ENCODE peak calls at places on chromosomes 1 and 21, in six cellular contexts. One of them, this sample, is unnamed.

GRCh38 chr1:210292276-210292851 is 36.3 kb upstream of the HHAT start:
- DNase-seq in dorsolateral prefrontal cortex: no peak
- DNase-seq in CD8-positive, alpha-beta T cell: no peak
- DNase-seq in lower lobe of right lung: peak; percentile 87
- DNase-seq in OCI-LY7: no peak
- DNase-seq in astrocyte: peak; percentile 19
- DNase-seq in this sample: no peak

GRCh38 chr1:35519432-35519831 is 37.8 kb downstream of the KIAA0319L start:
- DNase-seq in dorsolateral prefrontal cortex: no peak
- DNase-seq in CD8-positive, alpha-beta T cell: no peak
- DNase-seq in lower lobe of right lung: no peak
- DNase-seq in OCI-LY7: no peak
- DNase-seq in astrocyte: no peak
- DNase-seq in this sample: no peak

GRCh38 chr1:236992449-236992848 is 11.8 kb downstream of the MT1HL1 start:
- DNase-seq in dorsolateral prefrontal cortex: no peak
- DNase-seq in CD8-positive, alpha-beta T cell: no peak
- DNase-seq in lower lobe of right lung: no peak
- DNase-seq in OCI-LY7: no peak
- DNase-seq in astrocyte: no peak
- DNase-seq in this sample: no peak

GRCh38 chr1:221680085-221680484 is 61.8 kb downstream of the DUSP10 start:
- DNase-seq in dorsolateral prefrontal cortex: no peak
- DNase-seq in CD8-positive, alpha-beta T cell: no peak
- DNase-seq in lower lobe of right lung: no peak
- DNase-seq in OCI-LY7: no peak
- DNase-seq in astrocyte: no peak
- DNase-seq in this sample: no peak

GRCh38 chr1:157087030-157087429 is 12.6 kb downstream of the ETV3L start:
- DNase-seq in dorsolateral prefrontal cortex: no peak
- DNase-seq in CD8-positive, alpha-beta T cell: no peak
- DNase-seq in lower lobe of right lung: no peak
- DNase-seq in OCI-LY7: no peak
- DNase-seq in astrocyte: no peak
- DNase-seq in this sample: no peak

GRCh38 chr21:39633770-39634181 is 21.0 kb downstream of the B3GALT5 start:
- DNase-seq in dorsolateral prefrontal cortex: no peak
- DNase-seq in CD8-positive, alpha-beta T cell: no peak
- DNase-seq in lower lobe of right lung: no peak
- DNase-seq in OCI-LY7: no peak
- DNase-seq in astrocyte: peak; percentile 98
- DNase-seq in this sample: no peak

GRCh38 chr1:3012511-3013291 is 8.6 kb upstream of the ACTRT2 start:
- DNase-seq in dorsolateral prefrontal cortex: peak; percentile 67
- DNase-seq in CD8-positive, alpha-beta T cell: peak; percentile 14
- DNase-seq in lower lobe of right lung: peak; percentile 68
- DNase-seq in OCI-LY7: peak; percentile 25
- DNase-seq in astrocyte: no peak
- DNase-seq in this sample: no peak

GRCh38 chr1:230548357-230548756 is 93.9 kb upstream of the COG2 start:
- DNase-seq in dorsolateral prefrontal cortex: no peak
- DNase-seq in CD8-positive, alpha-beta T cell: no peak
- DNase-seq in lower lobe of right lung: no peak
- DNase-seq in OCI-LY7: no peak
- DNase-seq in astrocyte: no peak
- DNase-seq in this sample: no peak

GRCh38 chr1:54528613-54529012 is 19.4 kb upstream of the ACOT11 start:
- DNase-seq in dorsolateral prefrontal cortex: no peak
- DNase-seq in CD8-positive, alpha-beta T cell: no peak
- DNase-seq in lower lobe of right lung: no peak
- DNase-seq in OCI-LY7: no peak
- DNase-seq in astrocyte: no peak
- DNase-seq in this sample: no peak

GRCh38 chr1:116486424-116486823 is 84.4 kb downstream of the CD58 start:
- DNase-seq in dorsolateral prefrontal cortex: no peak
- DNase-seq in CD8-positive, alpha-beta T cell: no peak
- DNase-seq in lower lobe of right lung: no peak
- DNase-seq in OCI-LY7: no peak
- DNase-seq in astrocyte: peak; percentile 79
- DNase-seq in this sample: no peak

GRCh38 chr1:224182057-224182865 is 779 bp upstream of the DEGS1 start:
- DNase-seq in dorsolateral prefrontal cortex: no peak
- DNase-seq in CD8-positive, alpha-beta T cell: peak; percentile 15
- DNase-seq in lower lobe of right lung: no peak
- DNase-seq in OCI-LY7: peak; percentile 82
- DNase-seq in astrocyte: no peak
- DNase-seq in this sample: peak; percentile 81

GRCh38 chr1:4268890-4269286 is 368.8 kb upstream of the C1orf174 start:
- DNase-seq in dorsolateral prefrontal cortex: no peak
- DNase-seq in CD8-positive, alpha-beta T cell: no peak
- DNase-seq in lower lobe of right lung: no peak
- DNase-seq in OCI-LY7: no peak
- DNase-seq in astrocyte: no peak
- DNase-seq in this sample: no peak

GRCh38 chr21:32448803-32449594 is 36.5 kb downstream of the EVA1C start:
- DNase-seq in dorsolateral prefrontal cortex: no peak
- DNase-seq in CD8-positive, alpha-beta T cell: no peak
- DNase-seq in lower lobe of right lung: no peak
- DNase-seq in OCI-LY7: no peak
- DNase-seq in astrocyte: peak; percentile 80
- DNase-seq in this sample: no peak

GRCh38 chr1:14479865-14480264 is 118.6 kb upstream of the KAZN start:
- DNase-seq in dorsolateral prefrontal cortex: no peak
- DNase-seq in CD8-positive, alpha-beta T cell: no peak
- DNase-seq in lower lobe of right lung: no peak
- DNase-seq in OCI-LY7: no peak
- DNase-seq in astrocyte: peak; percentile 27
- DNase-seq in this sample: no peak

GRCh38 chr1:114081145-114082046 is 72.3 kb downstream of the SYT6 start:
- DNase-seq in dorsolateral prefrontal cortex: no peak
- DNase-seq in CD8-positive, alpha-beta T cell: no peak
- DNase-seq in lower lobe of right lung: no peak
- DNase-seq in OCI-LY7: no peak
- DNase-seq in astrocyte: no peak
- DNase-seq in this sample: no peak

GRCh38 chr1:51506537-51506936 is 12.5 kb downstream of the EPS15 start:
- DNase-seq in dorsolateral prefrontal cortex: no peak
- DNase-seq in CD8-positive, alpha-beta T cell: no peak
- DNase-seq in lower lobe of right lung: no peak
- DNase-seq in OCI-LY7: peak; percentile 32
- DNase-seq in astrocyte: peak; percentile 90
- DNase-seq in this sample: peak; percentile 74

GRCh38 chr1:233689748-233690254 is 75.9 kb downstream of the KCNK1 start:
- DNase-seq in dorsolateral prefrontal cortex: no peak
- DNase-seq in CD8-positive, alpha-beta T cell: no peak
- DNase-seq in lower lobe of right lung: no peak
- DNase-seq in OCI-LY7: no peak
- DNase-seq in astrocyte: no peak
- DNase-seq in this sample: no peak

GRCh38 chr1:202684716-202685115 is 25.5 kb downstream of the SYT2 start:
- DNase-seq in dorsolateral prefrontal cortex: no peak
- DNase-seq in CD8-positive, alpha-beta T cell: no peak
- DNase-seq in lower lobe of right lung: no peak
- DNase-seq in OCI-LY7: no peak
- DNase-seq in astrocyte: no peak
- DNase-seq in this sample: no peak

GRCh38 chr1:231642600-231643332 is 16.2 kb downstream of the DISC1 start:
- DNase-seq in dorsolateral prefrontal cortex: no peak
- DNase-seq in CD8-positive, alpha-beta T cell: no peak
- DNase-seq in lower lobe of right lung: no peak
- DNase-seq in OCI-LY7: no peak
- DNase-seq in astrocyte: no peak
- DNase-seq in this sample: no peak

GRCh38 chr1:199857103-199857502 is 170.4 kb upstream of the NR5A2 start:
- DNase-seq in dorsolateral prefrontal cortex: no peak
- DNase-seq in CD8-positive, alpha-beta T cell: no peak
- DNase-seq in lower lobe of right lung: no peak
- DNase-seq in OCI-LY7: no peak
- DNase-seq in astrocyte: peak; percentile 7
- DNase-seq in this sample: no peak

GRCh38 chr1:157771666-157772425 is 5.1 kb downstream of the FCRL2 start:
- DNase-seq in dorsolateral prefrontal cortex: no peak
- DNase-seq in CD8-positive, alpha-beta T cell: no peak
- DNase-seq in lower lobe of right lung: no peak
- DNase-seq in OCI-LY7: no peak
- DNase-seq in astrocyte: no peak
- DNase-seq in this sample: no peak

GRCh38 chr1:228438266-228438665 is 21.6 kb upstream of the TRIM17 start:
- DNase-seq in dorsolateral prefrontal cortex: no peak
- DNase-seq in CD8-positive, alpha-beta T cell: no peak
- DNase-seq in lower lobe of right lung: no peak
- DNase-seq in OCI-LY7: no peak
- DNase-seq in astrocyte: no peak
- DNase-seq in this sample: no peak

GRCh38 chr1:199490804-199491527 is 536.5 kb upstream of the NR5A2 start:
- DNase-seq in dorsolateral prefrontal cortex: no peak
- DNase-seq in CD8-positive, alpha-beta T cell: no peak
- DNase-seq in lower lobe of right lung: no peak
- DNase-seq in OCI-LY7: no peak
- DNase-seq in astrocyte: peak; percentile 88
- DNase-seq in this sample: no peak

DNA sequence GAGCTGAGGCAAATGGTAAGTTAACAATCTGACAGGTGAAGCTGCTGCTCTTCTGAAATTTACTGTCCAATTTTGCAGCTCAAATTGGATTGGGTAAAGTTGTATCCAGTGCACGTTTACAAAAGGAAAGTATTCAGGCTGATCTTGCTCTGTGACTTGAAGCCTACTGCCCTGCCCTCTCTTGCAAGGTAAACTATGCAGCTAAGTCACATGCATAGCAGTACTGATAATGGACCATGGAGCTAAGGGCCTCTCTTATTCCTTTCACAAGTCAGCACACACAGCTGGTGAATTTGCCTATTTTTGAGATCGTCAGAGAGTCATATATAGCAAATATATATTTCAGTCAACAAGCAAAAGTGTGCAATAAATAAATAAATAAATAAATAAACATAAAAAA is 23.2 kb downstream of the XCL1 start:
- DNase-seq in dorsolateral prefrontal cortex: no peak
- DNase-seq in CD8-positive, alpha-beta T cell: no peak
- DNase-seq in lower lobe of right lung: no peak
- DNase-seq in OCI-LY7: no peak
- DNase-seq in astrocyte: no peak
- DNase-seq in this sample: no peak
- TF ChIP-seq CTCF in dorsolateral prefrontal cortex: no peak
- TF ChIP-seq CTCF in CD8-positive, alpha-beta T cell: no peak
- TF ChIP-seq CTCF in lower lobe of right lung: no peak
- TF ChIP-seq CTCF in OCI-LY7: no peak
- TF ChIP-seq CTCF in astrocyte: no peak
- TF ChIP-seq CTCF in this sample: no peak

GRCh38 chr1:218521414-218522169 is 176.5 kb downstream of the TGFB2 start:
- DNase-seq in dorsolateral prefrontal cortex: no peak
- DNase-seq in CD8-positive, alpha-beta T cell: no peak
- DNase-seq in lower lobe of right lung: peak; percentile 47
- DNase-seq in OCI-LY7: peak; percentile 13
- DNase-seq in astrocyte: no peak
- DNase-seq in this sample: peak; percentile 4

GRCh38 chr1:218514694-218515093 is 169.6 kb downstream of the TGFB2 start:
- DNase-seq in dorsolateral prefrontal cortex: no peak
- DNase-seq in CD8-positive, alpha-beta T cell: no peak
- DNase-seq in lower lobe of right lung: no peak
- DNase-seq in OCI-LY7: no peak
- DNase-seq in astrocyte: no peak
- DNase-seq in this sample: no peak

GRCh38 chr1:218516526-218516925 is 171.4 kb downstream of the TGFB2 start:
- DNase-seq in dorsolateral prefrontal cortex: no peak
- DNase-seq in CD8-positive, alpha-beta T cell: no peak
- DNase-seq in lower lobe of right lung: no peak
- DNase-seq in OCI-LY7: no peak
- DNase-seq in astrocyte: no peak
- DNase-seq in this sample: no peak

GRCh38 chr1:218517507-218517906 is 172.4 kb downstream of the TGFB2 start:
- DNase-seq in dorsolateral prefrontal cortex: no peak
- DNase-seq in CD8-positive, alpha-beta T cell: no peak
- DNase-seq in lower lobe of right lung: no peak
- DNase-seq in OCI-LY7: no peak
- DNase-seq in astrocyte: no peak
- DNase-seq in this sample: no peak

DNA sequence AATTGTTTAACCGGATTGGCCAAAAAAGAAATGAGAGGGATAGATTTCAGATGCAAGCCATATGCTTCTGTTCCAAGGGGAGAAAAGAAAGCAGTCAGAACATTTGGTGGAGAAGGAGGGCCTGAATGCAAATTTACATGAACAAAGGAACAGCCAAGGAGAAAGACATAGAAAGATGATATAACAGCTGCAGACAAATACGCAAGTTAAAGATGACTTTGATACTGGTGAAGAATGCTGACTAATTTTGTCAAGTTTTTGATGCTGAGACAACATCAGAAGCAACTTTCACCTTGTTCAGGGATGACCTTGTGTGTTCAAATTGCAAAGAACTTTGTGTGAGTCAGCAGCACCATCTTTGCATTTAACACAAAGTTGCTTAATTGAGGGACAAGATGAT is 173.2 kb downstream of the TGFB2 start:
- DNase-seq in dorsolateral prefrontal cortex: no peak
- DNase-seq in CD8-positive, alpha-beta T cell: no peak
- DNase-seq in lower lobe of right lung: no peak
- DNase-seq in OCI-LY7: no peak
- DNase-seq in astrocyte: no peak
- DNase-seq in this sample: no peak
- H3K4me3 ChIP-seq in dorsolateral prefrontal cortex: no peak overlapping the region
- H3K4me3 ChIP-seq in CD8-positive, alpha-beta T cell: no peak overlapping the region
- H3K4me3 ChIP-seq in lower lobe of right lung: no peak overlapping the region
- H3K4me3 ChIP-seq in OCI-LY7: no peak overlapping the region
- H3K4me3 ChIP-seq in astrocyte: no peak overlapping the region
- H3K4me3 ChIP-seq in this sample: no peak overlapping the region

GRCh38 chr1:66364578-66365391 is 169.2 kb upstream of the SGIP1 start:
- DNase-seq in dorsolateral prefrontal cortex: no peak
- DNase-seq in CD8-positive, alpha-beta T cell: no peak
- DNase-seq in lower lobe of right lung: no peak
- DNase-seq in OCI-LY7: no peak
- DNase-seq in astrocyte: peak; percentile 63
- DNase-seq in this sample: no peak

GRCh38 chr1:66356605-66357004 is 177.3 kb upstream of the SGIP1 start:
- DNase-seq in dorsolateral prefrontal cortex: no peak
- DNase-seq in CD8-positive, alpha-beta T cell: no peak
- DNase-seq in lower lobe of right lung: no peak
- DNase-seq in OCI-LY7: no peak
- DNase-seq in astrocyte: no peak
- DNase-seq in this sample: no peak

GRCh38 chr1:66359815-66360214 is 174.1 kb upstream of the SGIP1 start:
- DNase-seq in dorsolateral prefrontal cortex: no peak
- DNase-seq in CD8-positive, alpha-beta T cell: no peak
- DNase-seq in lower lobe of right lung: no peak
- DNase-seq in OCI-LY7: no peak
- DNase-seq in astrocyte: no peak
- DNase-seq in this sample: no peak

GRCh38 chr1:66357478-66358197 is 176.3 kb upstream of the SGIP1 start:
- DNase-seq in dorsolateral prefrontal cortex: no peak
- DNase-seq in CD8-positive, alpha-beta T cell: no peak
- DNase-seq in lower lobe of right lung: no peak
- DNase-seq in OCI-LY7: no peak
- DNase-seq in astrocyte: no peak
- DNase-seq in this sample: no peak

GRCh38 chr1:66360285-66360724 is 173.6 kb upstream of the SGIP1 start:
- DNase-seq in dorsolateral prefrontal cortex: no peak
- DNase-seq in CD8-positive, alpha-beta T cell: no peak
- DNase-seq in lower lobe of right lung: no peak
- DNase-seq in OCI-LY7: peak; percentile 56
- DNase-seq in astrocyte: no peak
- DNase-seq in this sample: no peak
- TF ChIP-seq CTCF in dorsolateral prefrontal cortex: no peak
- TF ChIP-seq CTCF in CD8-positive, alpha-beta T cell: peak; percentile 21
- TF ChIP-seq CTCF in lower lobe of right lung: no peak
- TF ChIP-seq CTCF in OCI-LY7: peak; percentile 82
- TF ChIP-seq CTCF in astrocyte: peak; percentile 18
- TF ChIP-seq CTCF in this sample: peak; percentile 54

GRCh38 chr1:183810756-183811155 is 5.8 kb downstream of the RGL1 start:
- DNase-seq in dorsolateral prefrontal cortex: no peak
- DNase-seq in CD8-positive, alpha-beta T cell: no peak
- DNase-seq in lower lobe of right lung: no peak
- DNase-seq in OCI-LY7: no peak
- DNase-seq in astrocyte: no peak
- DNase-seq in this sample: no peak
- H3K4me3 ChIP-seq in dorsolateral prefrontal cortex: peak overlapping the region; percentile 16
- H3K4me3 ChIP-seq in CD8-positive, alpha-beta T cell: no peak overlapping the region
- H3K4me3 ChIP-seq in lower lobe of right lung: no peak overlapping the region
- H3K4me3 ChIP-seq in OCI-LY7: no peak overlapping the region
- H3K4me3 ChIP-seq in astrocyte: no peak overlapping the region
- H3K4me3 ChIP-seq in this sample: no peak overlapping the region

This sample was measured in GM12864.